ENCODE peak calls at places on chromosomes 16 and 17, in seven cellular contexts. One of them, this sample, is unnamed.

GRCh38 chr17:66711936-66712335 is 123.0 kb upstream of the CACNG5 start:
- DNase-seq in activated effector memory CD4-positive, alpha-beta T cell treated with anti-CD3 and anti-CD28 coated beads, Interleukin-2, amount 50 U/mL, for 16 hours: no peak
- DNase-seq in CD8-positive, alpha-beta T cell: no peak
- DNase-seq in stimulated activated CD4-positive, alpha-beta T cell treated with anti-CD3 and anti-CD28 coated beads, Interleukin-1b, Interleukin-23, amount 100 ng/mL, for 24 hours: no peak
- DNase-seq in uterus: no peak
- DNase-seq in GM23338: peak
- DNase-seq in body of pancreas: peak
- DNase-seq in this sample: no peak

GRCh38 chr17:42900460-42901331 is at the start of gene G6PC1:
- DNase-seq in activated effector memory CD4-positive, alpha-beta T cell treated with anti-CD3 and anti-CD28 coated beads, Interleukin-2, amount 50 U/mL, for 16 hours: no peak
- DNase-seq in CD8-positive, alpha-beta T cell: no peak
- DNase-seq in stimulated activated CD4-positive, alpha-beta T cell treated with anti-CD3 and anti-CD28 coated beads, Interleukin-1b, Interleukin-23, amount 100 ng/mL, for 24 hours: no peak
- DNase-seq in uterus: no peak
- DNase-seq in GM23338: no peak
- DNase-seq in body of pancreas: no peak
- DNase-seq in this sample: no peak

GRCh38 chr16:87295259-87295658 is 21.9 kb downstream of the C16orf95 start:
- DNase-seq in activated effector memory CD4-positive, alpha-beta T cell treated with anti-CD3 and anti-CD28 coated beads, Interleukin-2, amount 50 U/mL, for 16 hours: no peak
- DNase-seq in CD8-positive, alpha-beta T cell: no peak
- DNase-seq in stimulated activated CD4-positive, alpha-beta T cell treated with anti-CD3 and anti-CD28 coated beads, Interleukin-1b, Interleukin-23, amount 100 ng/mL, for 24 hours: no peak
- DNase-seq in uterus: no peak
- DNase-seq in GM23338: peak
- DNase-seq in body of pancreas: no peak
- DNase-seq in this sample: peak

GRCh38 chr16:24045641-24046040 is 209.9 kb downstream of the PRKCB start:
- DNase-seq in activated effector memory CD4-positive, alpha-beta T cell treated with anti-CD3 and anti-CD28 coated beads, Interleukin-2, amount 50 U/mL, for 16 hours: no peak
- DNase-seq in CD8-positive, alpha-beta T cell: no peak
- DNase-seq in stimulated activated CD4-positive, alpha-beta T cell treated with anti-CD3 and anti-CD28 coated beads, Interleukin-1b, Interleukin-23, amount 100 ng/mL, for 24 hours: no peak
- DNase-seq in uterus: no peak
- DNase-seq in GM23338: peak
- DNase-seq in body of pancreas: no peak
- DNase-seq in this sample: no peak

GRCh38 chr17:6695565-6695964 is 17.6 kb downstream of the SLC13A5 start:
- DNase-seq in activated effector memory CD4-positive, alpha-beta T cell treated with anti-CD3 and anti-CD28 coated beads, Interleukin-2, amount 50 U/mL, for 16 hours: no peak
- DNase-seq in CD8-positive, alpha-beta T cell: no peak
- DNase-seq in stimulated activated CD4-positive, alpha-beta T cell treated with anti-CD3 and anti-CD28 coated beads, Interleukin-1b, Interleukin-23, amount 100 ng/mL, for 24 hours: no peak
- DNase-seq in uterus: no peak
- DNase-seq in GM23338: no peak
- DNase-seq in body of pancreas: no peak
- DNase-seq in this sample: no peak

GRCh38 chr16:4613636-4614570 is 785 bp downstream of the UBALD1 start:
- DNase-seq in activated effector memory CD4-positive, alpha-beta T cell treated with anti-CD3 and anti-CD28 coated beads, Interleukin-2, amount 50 U/mL, for 16 hours: peak
- DNase-seq in CD8-positive, alpha-beta T cell: peak
- DNase-seq in stimulated activated CD4-positive, alpha-beta T cell treated with anti-CD3 and anti-CD28 coated beads, Interleukin-1b, Interleukin-23, amount 100 ng/mL, for 24 hours: no peak
- DNase-seq in uterus: peak
- DNase-seq in GM23338: peak
- DNase-seq in body of pancreas: peak
- DNase-seq in this sample: no peak

GRCh38 chr16:1637526-1637925 is 25.4 kb downstream of the CRAMP1 start:
- DNase-seq in activated effector memory CD4-positive, alpha-beta T cell treated with anti-CD3 and anti-CD28 coated beads, Interleukin-2, amount 50 U/mL, for 16 hours: no peak
- DNase-seq in CD8-positive, alpha-beta T cell: no peak
- DNase-seq in stimulated activated CD4-positive, alpha-beta T cell treated with anti-CD3 and anti-CD28 coated beads, Interleukin-1b, Interleukin-23, amount 100 ng/mL, for 24 hours: no peak
- DNase-seq in uterus: no peak
- DNase-seq in GM23338: no peak
- DNase-seq in body of pancreas: no peak
- DNase-seq in this sample: no peak

GRCh38 chr17:39704821-39705551 is 5.1 kb downstream of the ERBB2 start:
- DNase-seq in activated effector memory CD4-positive, alpha-beta T cell treated with anti-CD3 and anti-CD28 coated beads, Interleukin-2, amount 50 U/mL, for 16 hours: no peak
- DNase-seq in CD8-positive, alpha-beta T cell: no peak
- DNase-seq in stimulated activated CD4-positive, alpha-beta T cell treated with anti-CD3 and anti-CD28 coated beads, Interleukin-1b, Interleukin-23, amount 100 ng/mL, for 24 hours: no peak
- DNase-seq in uterus: no peak
- DNase-seq in GM23338: peak
- DNase-seq in body of pancreas: peak
- DNase-seq in this sample: no peak

GRCh38 chr17:22463110-22463850 is 771.0 kb downstream of the KCNJ18 start:
- DNase-seq in activated effector memory CD4-positive, alpha-beta T cell treated with anti-CD3 and anti-CD28 coated beads, Interleukin-2, amount 50 U/mL, for 16 hours: no peak
- DNase-seq in CD8-positive, alpha-beta T cell: no peak
- DNase-seq in stimulated activated CD4-positive, alpha-beta T cell treated with anti-CD3 and anti-CD28 coated beads, Interleukin-1b, Interleukin-23, amount 100 ng/mL, for 24 hours: no peak
- DNase-seq in uterus: no peak
- DNase-seq in GM23338: no peak
- DNase-seq in body of pancreas: no peak
- DNase-seq in this sample: no peak

GRCh38 chr17:43917016-43917347 is 9.6 kb upstream of the MPP2 start:
- DNase-seq in activated effector memory CD4-positive, alpha-beta T cell treated with anti-CD3 and anti-CD28 coated beads, Interleukin-2, amount 50 U/mL, for 16 hours: no peak
- DNase-seq in CD8-positive, alpha-beta T cell: no peak
- DNase-seq in stimulated activated CD4-positive, alpha-beta T cell treated with anti-CD3 and anti-CD28 coated beads, Interleukin-1b, Interleukin-23, amount 100 ng/mL, for 24 hours: no peak
- DNase-seq in uterus: no peak
- DNase-seq in GM23338: no peak
- DNase-seq in body of pancreas: no peak
- DNase-seq in this sample: no peak

GRCh38 chr16:30494028-30494427 is 21.5 kb downstream of the ITGAL start:
- DNase-seq in activated effector memory CD4-positive, alpha-beta T cell treated with anti-CD3 and anti-CD28 coated beads, Interleukin-2, amount 50 U/mL, for 16 hours: no peak
- DNase-seq in CD8-positive, alpha-beta T cell: no peak
- DNase-seq in stimulated activated CD4-positive, alpha-beta T cell treated with anti-CD3 and anti-CD28 coated beads, Interleukin-1b, Interleukin-23, amount 100 ng/mL, for 24 hours: no peak
- DNase-seq in uterus: no peak
- DNase-seq in GM23338: no peak
- DNase-seq in body of pancreas: no peak
- DNase-seq in this sample: no peak

GRCh38 chr16:56203052-56203451 is 11.8 kb downstream of the GNAO1 start:
- DNase-seq in activated effector memory CD4-positive, alpha-beta T cell treated with anti-CD3 and anti-CD28 coated beads, Interleukin-2, amount 50 U/mL, for 16 hours: peak
- DNase-seq in CD8-positive, alpha-beta T cell: peak
- DNase-seq in stimulated activated CD4-positive, alpha-beta T cell treated with anti-CD3 and anti-CD28 coated beads, Interleukin-1b, Interleukin-23, amount 100 ng/mL, for 24 hours: peak
- DNase-seq in uterus: no peak
- DNase-seq in GM23338: peak
- DNase-seq in body of pancreas: no peak
- DNase-seq in this sample: peak

GRCh38 chr17:38550661-38551060 is 55.1 kb downstream of the SRCIN1 start:
- DNase-seq in activated effector memory CD4-positive, alpha-beta T cell treated with anti-CD3 and anti-CD28 coated beads, Interleukin-2, amount 50 U/mL, for 16 hours: no peak
- DNase-seq in CD8-positive, alpha-beta T cell: no peak
- DNase-seq in stimulated activated CD4-positive, alpha-beta T cell treated with anti-CD3 and anti-CD28 coated beads, Interleukin-1b, Interleukin-23, amount 100 ng/mL, for 24 hours: no peak
- DNase-seq in uterus: no peak
- DNase-seq in GM23338: no peak
- DNase-seq in body of pancreas: peak
- DNase-seq in this sample: no peak

GRCh38 chr16:88537864-88538263 is 32.3 kb upstream of the ZC3H18 start:
- DNase-seq in activated effector memory CD4-positive, alpha-beta T cell treated with anti-CD3 and anti-CD28 coated beads, Interleukin-2, amount 50 U/mL, for 16 hours: no peak
- DNase-seq in CD8-positive, alpha-beta T cell: no peak
- DNase-seq in stimulated activated CD4-positive, alpha-beta T cell treated with anti-CD3 and anti-CD28 coated beads, Interleukin-1b, Interleukin-23, amount 100 ng/mL, for 24 hours: no peak
- DNase-seq in uterus: no peak
- DNase-seq in GM23338: no peak
- DNase-seq in body of pancreas: no peak
- DNase-seq in this sample: no peak

GRCh38 chr16:27724491-27724878 is 174.5 kb downstream of the KATNIP start:
- DNase-seq in activated effector memory CD4-positive, alpha-beta T cell treated with anti-CD3 and anti-CD28 coated beads, Interleukin-2, amount 50 U/mL, for 16 hours: no peak
- DNase-seq in CD8-positive, alpha-beta T cell: no peak
- DNase-seq in stimulated activated CD4-positive, alpha-beta T cell treated with anti-CD3 and anti-CD28 coated beads, Interleukin-1b, Interleukin-23, amount 100 ng/mL, for 24 hours: no peak
- DNase-seq in uterus: no peak
- DNase-seq in GM23338: no peak
- DNase-seq in body of pancreas: peak
- DNase-seq in this sample: no peak

GRCh38 chr17:3927628-3928010 is 11.4 kb upstream of the P2RX1 start:
- DNase-seq in activated effector memory CD4-positive, alpha-beta T cell treated with anti-CD3 and anti-CD28 coated beads, Interleukin-2, amount 50 U/mL, for 16 hours: no peak
- DNase-seq in CD8-positive, alpha-beta T cell: no peak
- DNase-seq in stimulated activated CD4-positive, alpha-beta T cell treated with anti-CD3 and anti-CD28 coated beads, Interleukin-1b, Interleukin-23, amount 100 ng/mL, for 24 hours: no peak
- DNase-seq in uterus: no peak
- DNase-seq in GM23338: no peak
- DNase-seq in body of pancreas: no peak
- DNase-seq in this sample: no peak

GRCh38 chr17:77375917-77376651 is 235.3 kb downstream of the SEC14L1 start:
- DNase-seq in activated effector memory CD4-positive, alpha-beta T cell treated with anti-CD3 and anti-CD28 coated beads, Interleukin-2, amount 50 U/mL, for 16 hours: peak
- DNase-seq in CD8-positive, alpha-beta T cell: peak
- DNase-seq in stimulated activated CD4-positive, alpha-beta T cell treated with anti-CD3 and anti-CD28 coated beads, Interleukin-1b, Interleukin-23, amount 100 ng/mL, for 24 hours: no peak
- DNase-seq in uterus: peak
- DNase-seq in GM23338: no peak
- DNase-seq in body of pancreas: no peak
- DNase-seq in this sample: peak

GRCh38 chr17:63774141-63774981 is at the start of gene DDX42:
- DNase-seq in activated effector memory CD4-positive, alpha-beta T cell treated with anti-CD3 and anti-CD28 coated beads, Interleukin-2, amount 50 U/mL, for 16 hours: peak
- DNase-seq in CD8-positive, alpha-beta T cell: peak
- DNase-seq in stimulated activated CD4-positive, alpha-beta T cell treated with anti-CD3 and anti-CD28 coated beads, Interleukin-1b, Interleukin-23, amount 100 ng/mL, for 24 hours: peak
- DNase-seq in uterus: peak
- DNase-seq in GM23338: peak
- DNase-seq in body of pancreas: peak
- DNase-seq in this sample: no peak

GRCh38 chr17:61128671-61129115 is 270.9 kb upstream of the TBX2 start:
- DNase-seq in activated effector memory CD4-positive, alpha-beta T cell treated with anti-CD3 and anti-CD28 coated beads, Interleukin-2, amount 50 U/mL, for 16 hours: no peak
- DNase-seq in CD8-positive, alpha-beta T cell: no peak
- DNase-seq in stimulated activated CD4-positive, alpha-beta T cell treated with anti-CD3 and anti-CD28 coated beads, Interleukin-1b, Interleukin-23, amount 100 ng/mL, for 24 hours: no peak
- DNase-seq in uterus: no peak
- DNase-seq in GM23338: no peak
- DNase-seq in body of pancreas: no peak
- DNase-seq in this sample: no peak

GRCh38 chr17:50800196-50800700 is 32.9 kb upstream of the ANKRD40CL start:
- DNase-seq in activated effector memory CD4-positive, alpha-beta T cell treated with anti-CD3 and anti-CD28 coated beads, Interleukin-2, amount 50 U/mL, for 16 hours: no peak
- DNase-seq in CD8-positive, alpha-beta T cell: no peak
- DNase-seq in stimulated activated CD4-positive, alpha-beta T cell treated with anti-CD3 and anti-CD28 coated beads, Interleukin-1b, Interleukin-23, amount 100 ng/mL, for 24 hours: no peak
- DNase-seq in uterus: no peak
- DNase-seq in GM23338: no peak
- DNase-seq in body of pancreas: no peak
- DNase-seq in this sample: no peak

GRCh38 chr17:64115871-64116534 is 13.9 kb downstream of the ERN1 start:
- DNase-seq in activated effector memory CD4-positive, alpha-beta T cell treated with anti-CD3 and anti-CD28 coated beads, Interleukin-2, amount 50 U/mL, for 16 hours: no peak
- DNase-seq in CD8-positive, alpha-beta T cell: no peak
- DNase-seq in stimulated activated CD4-positive, alpha-beta T cell treated with anti-CD3 and anti-CD28 coated beads, Interleukin-1b, Interleukin-23, amount 100 ng/mL, for 24 hours: no peak
- DNase-seq in uterus: no peak
- DNase-seq in GM23338: no peak
- DNase-seq in body of pancreas: peak
- DNase-seq in this sample: no peak

GRCh38 chr17:40559016-40559853 is 6.0 kb downstream of the CCR7 start:
- DNase-seq in activated effector memory CD4-positive, alpha-beta T cell treated with anti-CD3 and anti-CD28 coated beads, Interleukin-2, amount 50 U/mL, for 16 hours: peak
- DNase-seq in CD8-positive, alpha-beta T cell: no peak
- DNase-seq in stimulated activated CD4-positive, alpha-beta T cell treated with anti-CD3 and anti-CD28 coated beads, Interleukin-1b, Interleukin-23, amount 100 ng/mL, for 24 hours: no peak
- DNase-seq in uterus: peak
- DNase-seq in GM23338: no peak
- DNase-seq in body of pancreas: peak
- DNase-seq in this sample: no peak

GRCh38 chr16:47309581-47310312 is 151.1 kb downstream of the ITFG1 start:
- DNase-seq in activated effector memory CD4-positive, alpha-beta T cell treated with anti-CD3 and anti-CD28 coated beads, Interleukin-2, amount 50 U/mL, for 16 hours: no peak
- DNase-seq in CD8-positive, alpha-beta T cell: no peak
- DNase-seq in stimulated activated CD4-positive, alpha-beta T cell treated with anti-CD3 and anti-CD28 coated beads, Interleukin-1b, Interleukin-23, amount 100 ng/mL, for 24 hours: no peak
- DNase-seq in uterus: no peak
- DNase-seq in GM23338: no peak
- DNase-seq in body of pancreas: no peak
- DNase-seq in this sample: no peak

GRCh38 chr17:19728114-19728495 is 11.7 kb upstream of the SLC47A2 start:
- DNase-seq in activated effector memory CD4-positive, alpha-beta T cell treated with anti-CD3 and anti-CD28 coated beads, Interleukin-2, amount 50 U/mL, for 16 hours: no peak
- DNase-seq in CD8-positive, alpha-beta T cell: no peak
- DNase-seq in stimulated activated CD4-positive, alpha-beta T cell treated with anti-CD3 and anti-CD28 coated beads, Interleukin-1b, Interleukin-23, amount 100 ng/mL, for 24 hours: no peak
- DNase-seq in uterus: peak
- DNase-seq in GM23338: no peak
- DNase-seq in body of pancreas: peak
- DNase-seq in this sample: no peak